ENCODE peak calls at places on chromosomes 1 and 21, in five cellular contexts. One of them, this sample, is unnamed.

GRCh38 chr1:60055336-60055735 is 18.2 kb downstream of the C1orf87 start:
- DNase-seq in HL-60: no peak
- DNase-seq in AG04450: no peak
- DNase-seq in IMR-90: peak
- DNase-seq in tibial nerve: no peak
- DNase-seq in this sample: peak

GRCh38 chr1:37537378-37537777 is 16.7 kb downstream of the SNIP1 start:
- DNase-seq in AG04450: peak
- DNase-seq in HL-60: no peak
- DNase-seq in tibial nerve: no peak
- DNase-seq in IMR-90: peak
- DNase-seq in this sample: peak

GRCh38 chr21:18620421-18620820 is 216.8 kb upstream of the TMPRSS15 start:
- DNase-seq in AG04450: no peak
- DNase-seq in tibial nerve: no peak
- DNase-seq in HL-60: no peak
- DNase-seq in IMR-90: no peak
- DNase-seq in this sample: no peak

GRCh38 chr1:65148548-65149390 is 766 bp downstream of the AK4 start:
- DNase-seq in HL-60: no peak
- DNase-seq in AG04450: no peak
- DNase-seq in IMR-90: peak
- DNase-seq in tibial nerve: peak
- DNase-seq in this sample: no peak

GRCh38 chr21:32308696-32309095 is 10.0 kb downstream of the MRAP start:
- DNase-seq in HL-60: no peak
- DNase-seq in tibial nerve: no peak
- DNase-seq in IMR-90: no peak
- DNase-seq in AG04450: no peak
- DNase-seq in this sample: no peak

GRCh38 chr1:246587032-246587431 is 20.8 kb downstream of the CNST start:
- DNase-seq in tibial nerve: no peak
- DNase-seq in IMR-90: no peak
- DNase-seq in AG04450: no peak
- DNase-seq in HL-60: no peak
- DNase-seq in this sample: no peak

GRCh38 chr1:244027491-244027890 is 23.6 kb upstream of the ZBTB18 start:
- DNase-seq in IMR-90: no peak
- DNase-seq in AG04450: no peak
- DNase-seq in HL-60: no peak
- DNase-seq in tibial nerve: no peak
- DNase-seq in this sample: no peak

GRCh38 chr1:201456499-201457309 is 12.3 kb downstream of the PHLDA3 start:
- DNase-seq in tibial nerve: no peak
- DNase-seq in IMR-90: peak
- DNase-seq in HL-60: no peak
- DNase-seq in AG04450: peak
- DNase-seq in this sample: peak

GRCh38 chr1:190104959-190105358 is 372.7 kb downstream of the BRINP3 start:
- DNase-seq in tibial nerve: no peak
- DNase-seq in AG04450: no peak
- DNase-seq in HL-60: no peak
- DNase-seq in IMR-90: no peak
- DNase-seq in this sample: no peak

GRCh38 chr21:15659768-15660423 is 69.9 kb upstream of the USP25 start:
- DNase-seq in tibial nerve: no peak
- DNase-seq in HL-60: no peak
- DNase-seq in AG04450: no peak
- DNase-seq in IMR-90: no peak
- DNase-seq in this sample: no peak

GRCh38 chr1:155171836-155172731 is 1.0 kb downstream of the KRTCAP2 start:
- DNase-seq in IMR-90: no peak
- DNase-seq in AG04450: no peak
- DNase-seq in tibial nerve: no peak
- DNase-seq in HL-60: no peak
- DNase-seq in this sample: no peak

GRCh38 chr21:44371596-44371995 is 18.2 kb downstream of the TRPM2 start:
- DNase-seq in tibial nerve: no peak
- DNase-seq in IMR-90: no peak
- DNase-seq in HL-60: no peak
- DNase-seq in AG04450: no peak
- DNase-seq in this sample: no peak

GRCh38 chr1:17763995-17764394 is 8.9 kb downstream of the ACTL8 start:
- DNase-seq in HL-60: no peak
- DNase-seq in AG04450: no peak
- DNase-seq in tibial nerve: no peak
- DNase-seq in IMR-90: no peak
- DNase-seq in this sample: no peak

GRCh38 chr1:17762313-17762712 is 7.2 kb downstream of the ACTL8 start:
- DNase-seq in HL-60: no peak
- DNase-seq in tibial nerve: no peak
- DNase-seq in IMR-90: no peak
- DNase-seq in AG04450: no peak
- DNase-seq in this sample: no peak

GRCh38 chr1:17755120-17755519 is at the start of gene ACTL8:
- DNase-seq in AG04450: no peak
- DNase-seq in HL-60: peak
- DNase-seq in tibial nerve: no peak
- DNase-seq in IMR-90: no peak
- DNase-seq in this sample: no peak

GRCh38 chr1:17757426-17757825 is 2.3 kb downstream of the ACTL8 start:
- DNase-seq in HL-60: no peak
- DNase-seq in tibial nerve: no peak
- DNase-seq in IMR-90: no peak
- DNase-seq in AG04450: no peak
- DNase-seq in this sample: no peak

DNA sequence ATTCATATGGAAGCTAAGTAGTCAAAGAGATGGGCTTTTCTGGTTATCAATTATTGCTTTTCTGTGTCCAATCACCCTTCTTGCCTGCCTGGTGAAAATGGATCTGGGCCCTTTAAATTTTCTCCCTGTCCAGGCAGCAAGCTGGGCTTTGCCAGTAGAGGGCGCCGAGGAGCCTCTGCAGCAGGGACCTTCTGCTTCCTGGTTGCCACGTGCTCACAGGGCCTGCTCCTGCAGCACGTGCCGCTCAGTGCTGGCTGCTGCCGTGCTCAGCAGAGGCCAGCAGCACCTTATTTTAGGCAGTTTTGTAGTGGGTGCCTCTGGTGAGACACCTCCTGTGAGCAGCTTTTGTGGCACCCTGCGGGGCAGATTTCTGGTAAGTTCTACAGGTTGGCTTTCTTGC is 4.0 kb downstream of the ACTL8 start:
- DNase-seq in AG04450: no peak
- DNase-seq in IMR-90: no peak
- DNase-seq in tibial nerve: no peak
- DNase-seq in HL-60: peak
- DNase-seq in this sample: no peak
- TF ChIP-seq CTCF in AG04450: peak
- TF ChIP-seq CTCF in IMR-90: peak
- TF ChIP-seq CTCF in tibial nerve: no peak
- TF ChIP-seq CTCF in HL-60: peak
- TF ChIP-seq CTCF in this sample: peak

GRCh38 chr1:50416553-50417453 is 6.4 kb downstream of the DMRTA2 start:
- DNase-seq in IMR-90: no peak
- DNase-seq in tibial nerve: no peak
- DNase-seq in AG04450: no peak
- DNase-seq in HL-60: no peak
- DNase-seq in this sample: no peak

GRCh38 chr1:50419192-50419906 is 3.9 kb downstream of the DMRTA2 start:
- DNase-seq in IMR-90: no peak
- DNase-seq in AG04450: no peak
- DNase-seq in tibial nerve: no peak
- DNase-seq in HL-60: no peak
- DNase-seq in this sample: no peak

GRCh38 chr1:50417487-50417886 is 5.8 kb downstream of the DMRTA2 start:
- DNase-seq in AG04450: no peak
- DNase-seq in IMR-90: no peak
- DNase-seq in HL-60: no peak
- DNase-seq in tibial nerve: no peak
- DNase-seq in this sample: no peak

GRCh38 chr1:50418600-50419109 is 4.6 kb downstream of the DMRTA2 start:
- DNase-seq in IMR-90: no peak
- DNase-seq in HL-60: no peak
- DNase-seq in AG04450: no peak
- DNase-seq in tibial nerve: no peak
- DNase-seq in this sample: no peak

GRCh38 chr1:50417946-50418599 is 5.2 kb downstream of the DMRTA2 start:
- DNase-seq in IMR-90: no peak
- DNase-seq in tibial nerve: no peak
- DNase-seq in AG04450: no peak
- DNase-seq in HL-60: no peak
- DNase-seq in this sample: no peak
- H3K4me3 ChIP-seq in IMR-90: no peak
- H3K4me3 ChIP-seq in tibial nerve: no peak
- H3K4me3 ChIP-seq in AG04450: no peak
- H3K4me3 ChIP-seq in HL-60: no peak
- H3K4me3 ChIP-seq in this sample: no peak

DNA sequence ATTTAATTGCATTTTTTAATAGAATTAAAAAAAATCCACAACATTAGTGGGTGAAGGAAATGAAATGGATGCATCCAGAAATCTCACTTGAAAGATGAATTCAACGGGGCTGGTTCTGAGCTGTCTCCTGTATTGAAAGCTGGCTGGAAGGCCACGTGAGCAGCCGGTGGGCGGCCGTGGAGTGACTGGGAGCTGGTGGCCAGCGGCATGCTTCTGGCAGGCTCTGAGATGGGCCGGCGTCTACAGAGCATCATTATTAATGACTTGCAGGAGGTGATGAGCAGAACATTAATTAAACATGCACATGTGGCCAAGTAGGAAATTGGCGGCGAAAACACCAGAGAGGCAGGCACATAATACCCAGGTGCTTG is 115.6 kb upstream of the LMO4 start:
- DNase-seq in AG04450: no peak
- DNase-seq in HL-60: no peak
- DNase-seq in tibial nerve: no peak
- DNase-seq in IMR-90: no peak
- DNase-seq in this sample: no peak
- TF ChIP-seq CTCF in AG04450: no peak
- TF ChIP-seq CTCF in HL-60: no peak
- TF ChIP-seq CTCF in tibial nerve: no peak
- TF ChIP-seq CTCF in IMR-90: no peak
- TF ChIP-seq CTCF in this sample: no peak

GRCh38 chr1:46798820-46799219 is at the start of gene CYP4B1:
- DNase-seq in tibial nerve: peak
- DNase-seq in HL-60: no peak
- DNase-seq in IMR-90: no peak
- DNase-seq in AG04450: no peak
- DNase-seq in this sample: no peak

GRCh38 chr1:46800742-46801141 is 1.9 kb downstream of the CYP4B1 start:
- DNase-seq in IMR-90: no peak
- DNase-seq in AG04450: no peak
- DNase-seq in tibial nerve: no peak
- DNase-seq in HL-60: no peak
- DNase-seq in this sample: no peak

GRCh38 chr1:46802081-46802480 is 3.2 kb downstream of the CYP4B1 start:
- DNase-seq in AG04450: no peak
- DNase-seq in IMR-90: no peak
- DNase-seq in HL-60: no peak
- DNase-seq in tibial nerve: no peak
- DNase-seq in this sample: no peak

GRCh38 chr1:46802901-46803574 is 4.2 kb downstream of the CYP4B1 start:
- DNase-seq in AG04450: no peak
- DNase-seq in IMR-90: no peak
- DNase-seq in HL-60: no peak
- DNase-seq in tibial nerve: no peak
- DNase-seq in this sample: no peak

GRCh38 chr1:46801323-46802055 is 2.6 kb downstream of the CYP4B1 start:
- DNase-seq in AG04450: no peak
- DNase-seq in HL-60: no peak
- DNase-seq in tibial nerve: no peak
- DNase-seq in IMR-90: no peak
- DNase-seq in this sample: no peak
- H3K4me3 ChIP-seq in AG04450: no peak
- H3K4me3 ChIP-seq in HL-60: no peak
- H3K4me3 ChIP-seq in tibial nerve: peak
- H3K4me3 ChIP-seq in IMR-90: no peak
- H3K4me3 ChIP-seq in this sample: no peak

This sample was measured in astrocyte of the cerebellum.